ENCODE peak calls at places on chromosome 21, in nine cellular contexts. E is keratinocyte; I is EH; M is head of caudate nucleus; A is Kasumi-1; P is lower lobe of right lung; T is T-helper 2 cell; W is effector memory CD4-positive, alpha-beta T cell; K is iPS-NIHi11. O is an unnamed sample.

GRCh38 chr21:16418663-16419062 is 688.9 kb downstream of the USP25 start:
- DNase-seq in E (no peak), I (no peak), M (no peak), A (no peak), P (no peak), T (no peak), W (no peak), K (no peak), O (no peak)

GRCh38 chr21:41691205-41692203 is 75.3 kb downstream of the RIPK4 start:
- DNase-seq in E (no peak), I (no peak), M (no peak), A (no peak), P (no peak), T (no peak), W (no peak), K (no peak), O (no peak)

GRCh38 chr21:34524671-34525601 is 12.9 kb upstream of the KCNE1 start:
- DNase-seq in E (no peak), I (peak; percentile 76), M (no peak), A (no peak), P (no peak), T (no peak), W (no peak), K (peak; percentile 66), O (no peak)

GRCh38 chr21:42062543-42063022 is 8.5 kb upstream of the UMODL1 start:
- DNase-seq in E (no peak), I (no peak), M (no peak), A (peak; percentile 60), P (peak; percentile 86), T (peak; percentile 53), W (peak; percentile 83), K (no peak), O (peak; percentile 35)

GRCh38 chr21:33268736-33269441 is 2.7 kb downstream of the IL10RB start:
- DNase-seq in E (peak; percentile 55), I (no peak), M (no peak), A (no peak), P (peak; percentile 94), T (peak; percentile 19), W (peak; percentile 11), K (peak; percentile 43), O (no peak)

GRCh38 chr21:15754640-15755039 is 24.9 kb downstream of the USP25 start:
- DNase-seq in E (peak; percentile 54), I (peak; percentile 56), M (no peak), A (no peak), P (no peak), T (no peak), W (no peak), K (no peak), O (no peak)

GRCh38 chr21:26087223-26087918 is 83.2 kb downstream of the APP start:
- DNase-seq in E (no peak), I (peak; percentile 15), M (no peak), A (no peak), P (no peak), T (no peak), W (no peak), K (no peak), O (no peak)

GRCh38 chr21:28516996-28517592 is 475.6 kb downstream of the LTN1 start:
- DNase-seq in E (no peak), I (no peak), M (peak; percentile 50), A (no peak), P (peak; percentile 51), T (peak; percentile 28), W (peak; percentile 11), K (peak; percentile 81), O (peak; percentile 47)

GRCh38 chr21:15421521-15421920 is 308.3 kb upstream of the USP25 start:
- DNase-seq in E (peak; percentile 52), I (no peak), M (no peak), A (no peak), P (no peak), T (no peak), W (no peak), K (no peak), O (no peak)

GRCh38 chr21:43902441-43902840 is 37.4 kb downstream of the AGPAT3 start:
- DNase-seq in E (no peak), I (no peak), M (no peak), A (no peak), P (peak; percentile 20), T (no peak), W (no peak), K (no peak), O (no peak)

GRCh38 chr21:31873696-31874599 is 1.1 kb downstream of the HUNK start:
- DNase-seq in E (no peak), I (peak; percentile 37), M (peak; percentile 46), A (peak; percentile 9), P (peak; percentile 57), T (no peak), W (no peak), K (peak; percentile 80), O (no peak)

GRCh38 chr21:42414928-42415769 is 11.4 kb downstream of the UBASH3A start:
- DNase-seq in E (no peak), I (peak; percentile 19), M (peak; percentile 22), A (no peak), P (no peak), T (peak; percentile 88), W (peak; percentile 89), K (peak; percentile 50), O (no peak)

GRCh38 chr21:26546698-26547097 is 26.4 kb downstream of the CYYR1 start:
- DNase-seq in E (no peak), I (no peak), M (no peak), A (no peak), P (peak; percentile 55), T (no peak), W (no peak), K (no peak), O (peak; percentile 36)